ENCODE peak calls at places on chromosomes 11 and 22, in four cellular contexts. F, Q, Y and U are unnamed samples.

GRCh38 chr11:567629-568258 is 7.0 kb downstream of the RASSF7 start:
- DNase-seq in F (no peak), Q (no peak), Y (no peak), U (no peak)

GRCh38 chr11:57458410-57459111 is 1.8 kb upstream of the RTN4RL2 start:
- DNase-seq in F (no peak), Q (peak), Y (peak), U (peak)

GRCh38 chr11:132058211-132058772 is 687.9 kb downstream of the NTM start:
- DNase-seq in F (no peak), Q (peak), Y (no peak), U (no peak)

GRCh38 chr11:91133361-91133760 is 910.5 kb upstream of the CHORDC1 start:
- DNase-seq in F (no peak), Q (no peak), Y (no peak), U (no peak)

GRCh38 chr22:24002272-24002671 is 3.0 kb downstream of the GSTT4 start:
- DNase-seq in F (no peak), Q (no peak), Y (no peak), U (no peak)

GRCh38 chr11:45253640-45254039 is 32.5 kb downstream of the SYT13 start:
- DNase-seq in F (no peak), Q (no peak), Y (no peak), U (no peak)

GRCh38 chr22:46056169-46057041 is 79.4 kb upstream of the WNT7B start:
- DNase-seq in F (no peak), Q (peak), Y (peak), U (peak)

GRCh38 chr22:44795701-44796630 is 43.6 kb downstream of the ARHGAP8 start:
- DNase-seq in F (no peak), Q (no peak), Y (no peak), U (no peak)

GRCh38 chr22:28328751-28329150 is 350.9 kb downstream of the TTC28 start:
- DNase-seq in F (no peak), Q (no peak), Y (no peak), U (no peak)

GRCh38 chr22:41425704-41426365 is 20.8 kb downstream of the TOB2 start:
- DNase-seq in F (no peak), Q (no peak), Y (no peak), U (no peak)

GRCh38 chr11:44315947-44316387 is 6.0 kb upstream of the ALX4 start:
- DNase-seq in F (peak), Q (no peak), Y (no peak), U (peak)

GRCh38 chr22:40401532-40401931 is 31.1 kb downstream of the SGSM3 start:
- DNase-seq in F (no peak), Q (no peak), Y (no peak), U (no peak)

GRCh38 chr22:41696714-41697113 is 2.6 kb upstream of the MEI1 start:
- DNase-seq in F (no peak), Q (no peak), Y (no peak), U (no peak)

GRCh38 chr11:102452461-102453285 is at the start of gene TMEM123:
- DNase-seq in F (peak), Q (peak), Y (peak), U (peak)

GRCh38 chr22:11066458-11067285 is 4461.3 kb upstream of the OR11H1 start:
- DNase-seq in F (no peak), Q (no peak), Y (peak), U (no peak)

GRCh38 chr22:42277988-42278776 is 7.7 kb upstream of the TCF20 start:
- DNase-seq in F (no peak), Q (no peak), Y (no peak), U (peak)

GRCh38 chr11:1624621-1625020 is 2.7 kb upstream of the KRTAP5-4 start:
- DNase-seq in F (no peak), Q (no peak), Y (no peak), U (no peak)

GRCh38 chr11:12275818-12276217 is 101.6 kb upstream of the PARVA start:
- DNase-seq in F (no peak), Q (no peak), Y (peak), U (no peak)

GRCh38 chr11:121123670-121124069 is 22.6 kb downstream of the TECTA start:
- DNase-seq in F (no peak), Q (no peak), Y (no peak), U (no peak)

GRCh38 chr11:85974126-85974525 is 94.8 kb downstream of the PICALM start:
- DNase-seq in F (no peak), Q (peak), Y (no peak), U (no peak)

GRCh38 chr22:17563936-17564391 is 666 bp downstream of the SLC25A18 start:
- DNase-seq in F (peak), Q (no peak), Y (no peak), U (no peak)

GRCh38 chr11:63871962-63872832 is 33.3 kb downstream of the MARK2 start:
- DNase-seq in F (peak), Q (peak), Y (peak), U (peak)

GRCh38 chr22:43823911-43824665 is 12.0 kb upstream of the EFCAB6 start:
- DNase-seq in F (no peak), Q (peak), Y (no peak), U (no peak)

GRCh38 chr11:65425105-65425970 is 2.7 kb downstream of the NEAT1 start:
- DNase-seq in F (no peak), Q (peak), Y (peak), U (peak)

GRCh38 chr22:23289851-23290724 is 109.8 kb downstream of the BCR start:
- DNase-seq in F (peak), Q (peak), Y (peak), U (peak)

GRCh38 chr22:42807185-42807584 is 49.9 kb downstream of the ARFGAP3 start:
- DNase-seq in F (no peak), Q (peak), Y (no peak), U (no peak)

GRCh38 chr11:126115253-126115540 is 52.5 kb upstream of the CDON start:
- DNase-seq in F (no peak), Q (no peak), Y (peak), U (peak)